ENCODE peak calls at places on chromosomes 12 and 14, in five cellular contexts. One of them, this sample, is unnamed.

GRCh38 chr12:62640910-62641448 is 174.4 kb downstream of the MON2 start:
- DNase-seq in GM23338: no peak
- DNase-seq in NCI-H1417 treated with DMSO at 0.1 percent for 48 hours: no peak
- DNase-seq in stimulated activated naive CD8-positive, alpha-beta T cell treated with anti-CD3 and anti-CD28 coated beads, Interleukin-15, amount 100 ng/mL, for 72 hours: peak
- DNase-seq in stimulated activated CD4-positive, alpha-beta T cell treated with anti-CD3 and anti-CD28 coated beads, Interleukin-15, amount 100 ng/mL, for 48 hours: no peak
- DNase-seq in this sample: no peak

GRCh38 chr12:48023386-48023785 is 19.1 kb upstream of the COL2A1 start:
- DNase-seq in stimulated activated naive CD8-positive, alpha-beta T cell treated with anti-CD3 and anti-CD28 coated beads, Interleukin-15, amount 100 ng/mL, for 72 hours: no peak
- DNase-seq in NCI-H1417 treated with DMSO at 0.1 percent for 48 hours: no peak
- DNase-seq in stimulated activated CD4-positive, alpha-beta T cell treated with anti-CD3 and anti-CD28 coated beads, Interleukin-15, amount 100 ng/mL, for 48 hours: no peak
- DNase-seq in GM23338: peak
- DNase-seq in this sample: no peak

GRCh38 chr12:110860833-110861291 is 14.1 kb downstream of the CCDC63 start:
- DNase-seq in stimulated activated CD4-positive, alpha-beta T cell treated with anti-CD3 and anti-CD28 coated beads, Interleukin-15, amount 100 ng/mL, for 48 hours: no peak
- DNase-seq in GM23338: peak
- DNase-seq in stimulated activated naive CD8-positive, alpha-beta T cell treated with anti-CD3 and anti-CD28 coated beads, Interleukin-15, amount 100 ng/mL, for 72 hours: no peak
- DNase-seq in NCI-H1417 treated with DMSO at 0.1 percent for 48 hours: no peak
- DNase-seq in this sample: no peak

GRCh38 chr14:90580381-90581335 is 183.8 kb downstream of the CALM1 start:
- DNase-seq in stimulated activated CD4-positive, alpha-beta T cell treated with anti-CD3 and anti-CD28 coated beads, Interleukin-15, amount 100 ng/mL, for 48 hours: no peak
- DNase-seq in stimulated activated naive CD8-positive, alpha-beta T cell treated with anti-CD3 and anti-CD28 coated beads, Interleukin-15, amount 100 ng/mL, for 72 hours: no peak
- DNase-seq in NCI-H1417 treated with DMSO at 0.1 percent for 48 hours: no peak
- DNase-seq in GM23338: no peak
- DNase-seq in this sample: no peak

GRCh38 chr14:56555921-56556570 is 23.6 kb upstream of the TMEM260 start:
- DNase-seq in stimulated activated naive CD8-positive, alpha-beta T cell treated with anti-CD3 and anti-CD28 coated beads, Interleukin-15, amount 100 ng/mL, for 72 hours: no peak
- DNase-seq in NCI-H1417 treated with DMSO at 0.1 percent for 48 hours: peak
- DNase-seq in GM23338: peak
- DNase-seq in stimulated activated CD4-positive, alpha-beta T cell treated with anti-CD3 and anti-CD28 coated beads, Interleukin-15, amount 100 ng/mL, for 48 hours: no peak
- DNase-seq in this sample: no peak

GRCh38 chr12:46187023-46187422 is 81.8 kb downstream of the SLC38A1 start:
- DNase-seq in NCI-H1417 treated with DMSO at 0.1 percent for 48 hours: no peak
- DNase-seq in stimulated activated CD4-positive, alpha-beta T cell treated with anti-CD3 and anti-CD28 coated beads, Interleukin-15, amount 100 ng/mL, for 48 hours: no peak
- DNase-seq in GM23338: no peak
- DNase-seq in stimulated activated naive CD8-positive, alpha-beta T cell treated with anti-CD3 and anti-CD28 coated beads, Interleukin-15, amount 100 ng/mL, for 72 hours: no peak
- DNase-seq in this sample: no peak

GRCh38 chr12:65810036-65810435 is 14.2 kb upstream of the HMGA2 start:
- DNase-seq in stimulated activated naive CD8-positive, alpha-beta T cell treated with anti-CD3 and anti-CD28 coated beads, Interleukin-15, amount 100 ng/mL, for 72 hours: no peak
- DNase-seq in NCI-H1417 treated with DMSO at 0.1 percent for 48 hours: no peak
- DNase-seq in GM23338: no peak
- DNase-seq in stimulated activated CD4-positive, alpha-beta T cell treated with anti-CD3 and anti-CD28 coated beads, Interleukin-15, amount 100 ng/mL, for 48 hours: no peak
- DNase-seq in this sample: no peak

GRCh38 chr12:88393017-88393767 is 187.1 kb downstream of the KITLG start:
- DNase-seq in NCI-H1417 treated with DMSO at 0.1 percent for 48 hours: no peak
- DNase-seq in stimulated activated CD4-positive, alpha-beta T cell treated with anti-CD3 and anti-CD28 coated beads, Interleukin-15, amount 100 ng/mL, for 48 hours: no peak
- DNase-seq in stimulated activated naive CD8-positive, alpha-beta T cell treated with anti-CD3 and anti-CD28 coated beads, Interleukin-15, amount 100 ng/mL, for 72 hours: no peak
- DNase-seq in GM23338: peak
- DNase-seq in this sample: no peak

GRCh38 chr14:70416717-70417349 is at the start of gene SYNJ2BP:
- DNase-seq in stimulated activated CD4-positive, alpha-beta T cell treated with anti-CD3 and anti-CD28 coated beads, Interleukin-15, amount 100 ng/mL, for 48 hours: peak
- DNase-seq in NCI-H1417 treated with DMSO at 0.1 percent for 48 hours: peak
- DNase-seq in stimulated activated naive CD8-positive, alpha-beta T cell treated with anti-CD3 and anti-CD28 coated beads, Interleukin-15, amount 100 ng/mL, for 72 hours: peak
- DNase-seq in GM23338: peak
- DNase-seq in this sample: peak

GRCh38 chr12:19957578-19957977 is 410.8 kb upstream of the PDE3A start:
- DNase-seq in stimulated activated CD4-positive, alpha-beta T cell treated with anti-CD3 and anti-CD28 coated beads, Interleukin-15, amount 100 ng/mL, for 48 hours: no peak
- DNase-seq in NCI-H1417 treated with DMSO at 0.1 percent for 48 hours: no peak
- DNase-seq in GM23338: no peak
- DNase-seq in stimulated activated naive CD8-positive, alpha-beta T cell treated with anti-CD3 and anti-CD28 coated beads, Interleukin-15, amount 100 ng/mL, for 72 hours: no peak
- DNase-seq in this sample: no peak

GRCh38 chr14:56868660-56869059 is 58.4 kb upstream of the OTX2 start:
- DNase-seq in NCI-H1417 treated with DMSO at 0.1 percent for 48 hours: no peak
- DNase-seq in GM23338: no peak
- DNase-seq in stimulated activated naive CD8-positive, alpha-beta T cell treated with anti-CD3 and anti-CD28 coated beads, Interleukin-15, amount 100 ng/mL, for 72 hours: no peak
- DNase-seq in stimulated activated CD4-positive, alpha-beta T cell treated with anti-CD3 and anti-CD28 coated beads, Interleukin-15, amount 100 ng/mL, for 48 hours: no peak
- DNase-seq in this sample: no peak

GRCh38 chr12:64029013-64029857 is 184.7 kb downstream of the SRGAP1 start:
- DNase-seq in NCI-H1417 treated with DMSO at 0.1 percent for 48 hours: no peak
- DNase-seq in stimulated activated CD4-positive, alpha-beta T cell treated with anti-CD3 and anti-CD28 coated beads, Interleukin-15, amount 100 ng/mL, for 48 hours: no peak
- DNase-seq in GM23338: no peak
- DNase-seq in stimulated activated naive CD8-positive, alpha-beta T cell treated with anti-CD3 and anti-CD28 coated beads, Interleukin-15, amount 100 ng/mL, for 72 hours: no peak
- DNase-seq in this sample: peak

GRCh38 chr14:35441160-35441559 is 36.6 kb upstream of the NFKBIA start:
- DNase-seq in NCI-H1417 treated with DMSO at 0.1 percent for 48 hours: no peak
- DNase-seq in stimulated activated naive CD8-positive, alpha-beta T cell treated with anti-CD3 and anti-CD28 coated beads, Interleukin-15, amount 100 ng/mL, for 72 hours: no peak
- DNase-seq in stimulated activated CD4-positive, alpha-beta T cell treated with anti-CD3 and anti-CD28 coated beads, Interleukin-15, amount 100 ng/mL, for 48 hours: no peak
- DNase-seq in GM23338: no peak
- DNase-seq in this sample: no peak

GRCh38 chr12:69553626-69554248 is 31.5 kb upstream of the CCT2 start:
- DNase-seq in stimulated activated CD4-positive, alpha-beta T cell treated with anti-CD3 and anti-CD28 coated beads, Interleukin-15, amount 100 ng/mL, for 48 hours: no peak
- DNase-seq in GM23338: no peak
- DNase-seq in stimulated activated naive CD8-positive, alpha-beta T cell treated with anti-CD3 and anti-CD28 coated beads, Interleukin-15, amount 100 ng/mL, for 72 hours: no peak
- DNase-seq in NCI-H1417 treated with DMSO at 0.1 percent for 48 hours: no peak
- DNase-seq in this sample: no peak

GRCh38 chr12:123269980-123270379 is 1.7 kb downstream of the CDK2AP1 start:
- DNase-seq in NCI-H1417 treated with DMSO at 0.1 percent for 48 hours: no peak
- DNase-seq in stimulated activated naive CD8-positive, alpha-beta T cell treated with anti-CD3 and anti-CD28 coated beads, Interleukin-15, amount 100 ng/mL, for 72 hours: peak
- DNase-seq in stimulated activated CD4-positive, alpha-beta T cell treated with anti-CD3 and anti-CD28 coated beads, Interleukin-15, amount 100 ng/mL, for 48 hours: no peak
- DNase-seq in GM23338: peak
- DNase-seq in this sample: no peak

GRCh38 chr12:23132357-23132756 is 507.4 kb downstream of the ETNK1 start:
- DNase-seq in stimulated activated naive CD8-positive, alpha-beta T cell treated with anti-CD3 and anti-CD28 coated beads, Interleukin-15, amount 100 ng/mL, for 72 hours: no peak
- DNase-seq in stimulated activated CD4-positive, alpha-beta T cell treated with anti-CD3 and anti-CD28 coated beads, Interleukin-15, amount 100 ng/mL, for 48 hours: no peak
- DNase-seq in NCI-H1417 treated with DMSO at 0.1 percent for 48 hours: no peak
- DNase-seq in GM23338: no peak
- DNase-seq in this sample: no peak

GRCh38 chr12:43789941-43790340 is 16.2 kb downstream of the TWF1 start:
- DNase-seq in stimulated activated CD4-positive, alpha-beta T cell treated with anti-CD3 and anti-CD28 coated beads, Interleukin-15, amount 100 ng/mL, for 48 hours: no peak
- DNase-seq in stimulated activated naive CD8-positive, alpha-beta T cell treated with anti-CD3 and anti-CD28 coated beads, Interleukin-15, amount 100 ng/mL, for 72 hours: no peak
- DNase-seq in GM23338: no peak
- DNase-seq in NCI-H1417 treated with DMSO at 0.1 percent for 48 hours: no peak
- DNase-seq in this sample: no peak

GRCh38 chr12:5456906-5457305 is 25.0 kb downstream of the NTF3 start:
- DNase-seq in GM23338: peak
- DNase-seq in stimulated activated naive CD8-positive, alpha-beta T cell treated with anti-CD3 and anti-CD28 coated beads, Interleukin-15, amount 100 ng/mL, for 72 hours: no peak
- DNase-seq in NCI-H1417 treated with DMSO at 0.1 percent for 48 hours: no peak
- DNase-seq in stimulated activated CD4-positive, alpha-beta T cell treated with anti-CD3 and anti-CD28 coated beads, Interleukin-15, amount 100 ng/mL, for 48 hours: no peak
- DNase-seq in this sample: no peak

This sample was measured in psoas muscle.